ENCODE peak calls at places on chromosomes 13 and 19, in four cellular contexts. A, C, X and G are unnamed samples.

GRCh38 chr19:1911995-1912394 is 6.8 kb downstream of the ADAT3 start:
- DNase-seq in A (no peak), X (no peak), C (no peak), G (no peak)

GRCh38 chr19:58261968-58262921 is 16.5 kb upstream of the ZNF8 start:
- DNase-seq in X (no peak), C (peak; percentile 6), A (no peak), G (no peak)

GRCh38 chr19:14632286-14632685 is 42.4 kb downstream of the ADGRE3 start:
- DNase-seq in X (no peak), A (no peak), C (peak; percentile 84), G (no peak)

GRCh38 chr13:51225034-51225433 is 2.8 kb downstream of the FAM124A start:
- DNase-seq in A (no peak), X (no peak), C (no peak), G (no peak)

GRCh38 chr13:29993196-29993595 is 142.8 kb upstream of the UBL3 start:
- DNase-seq in X (no peak), C (no peak), A (no peak), G (no peak)

GRCh38 chr13:102983496-102983895 is 82.7 kb downstream of the SLC10A2 start:
- DNase-seq in A (no peak), C (no peak), X (no peak), G (no peak)

GRCh38 chr19:29882719-29883105 is 59.3 kb upstream of the URI1 start:
- DNase-seq in X (peak; percentile 41), A (no peak), C (no peak), G (no peak)

GRCh38 chr13:20475927-20476691 is 49.5 kb downstream of the CRYL1 start:
- DNase-seq in C (no peak), X (peak; percentile 90), A (no peak), G (no peak)

GRCh38 chr19:55702131-55702627 is 27.2 kb downstream of the EPN1 start:
- DNase-seq in A (no peak), X (peak; percentile 62), C (no peak), G (no peak)

GRCh38 chr13:59352600-59352999 is 811.1 kb downstream of the DIAPH3 start:
- DNase-seq in C (no peak), X (no peak), A (no peak), G (no peak)

GRCh38 chr13:85864963-85865530 is 65.8 kb upstream of the SLITRK6 start:
- DNase-seq in C (peak; percentile 10), X (no peak), A (no peak), G (no peak)

GRCh38 chr19:38711726-38712153 is 32.5 kb downstream of the CAPN12 start:
- DNase-seq in X (no peak), C (no peak), A (no peak), G (no peak)

GRCh38 chr13:94079876-94080275 is 399.6 kb downstream of the DCT start:
- DNase-seq in X (no peak), A (no peak), C (no peak), G (no peak)

GRCh38 chr19:12723643-12724426 is at the start of gene TNPO2:
- DNase-seq in C (peak; percentile 82), A (no peak), X (peak; percentile 89), G (peak; percentile 85)

GRCh38 chr19:1213391-1214286 is 8.1 kb downstream of the STK11 start:
- DNase-seq in C (no peak), A (no peak), X (peak; percentile 89), G (peak; percentile 27)

GRCh38 chr19:470701-471100 is 9.9 kb upstream of the SHC2 start:
- DNase-seq in C (no peak), A (no peak), X (peak; percentile 72), G (peak; percentile 15)

GRCh38 chr19:1424182-1424955 is 13.8 kb upstream of the RPS15 start:
- DNase-seq in C (no peak), X (no peak), A (no peak), G (no peak)

GRCh38 chr19:5578094-5578846 is 10.5 kb upstream of the TINCR start:
- DNase-seq in C (peak; percentile 70), A (peak; percentile 91), X (peak; percentile 92), G (peak; percentile 91)

GRCh38 chr13:106514928-106515634 is 20.4 kb downstream of the EFNB2 start:
- DNase-seq in C (no peak), X (no peak), A (no peak), G (no peak)

GRCh38 chr13:106518535-106518934 is 16.9 kb downstream of the EFNB2 start:
- DNase-seq in A (no peak), C (no peak), X (no peak), G (no peak)

GRCh38 chr13:106520205-106521004 is 15.1 kb downstream of the EFNB2 start:
- DNase-seq in X (no peak), C (no peak), A (no peak), G (no peak)

GRCh38 chr13:106515635-106516254 is 19.7 kb downstream of the EFNB2 start:
- DNase-seq in C (no peak), A (no peak), X (no peak), G (no peak)

DNA sequence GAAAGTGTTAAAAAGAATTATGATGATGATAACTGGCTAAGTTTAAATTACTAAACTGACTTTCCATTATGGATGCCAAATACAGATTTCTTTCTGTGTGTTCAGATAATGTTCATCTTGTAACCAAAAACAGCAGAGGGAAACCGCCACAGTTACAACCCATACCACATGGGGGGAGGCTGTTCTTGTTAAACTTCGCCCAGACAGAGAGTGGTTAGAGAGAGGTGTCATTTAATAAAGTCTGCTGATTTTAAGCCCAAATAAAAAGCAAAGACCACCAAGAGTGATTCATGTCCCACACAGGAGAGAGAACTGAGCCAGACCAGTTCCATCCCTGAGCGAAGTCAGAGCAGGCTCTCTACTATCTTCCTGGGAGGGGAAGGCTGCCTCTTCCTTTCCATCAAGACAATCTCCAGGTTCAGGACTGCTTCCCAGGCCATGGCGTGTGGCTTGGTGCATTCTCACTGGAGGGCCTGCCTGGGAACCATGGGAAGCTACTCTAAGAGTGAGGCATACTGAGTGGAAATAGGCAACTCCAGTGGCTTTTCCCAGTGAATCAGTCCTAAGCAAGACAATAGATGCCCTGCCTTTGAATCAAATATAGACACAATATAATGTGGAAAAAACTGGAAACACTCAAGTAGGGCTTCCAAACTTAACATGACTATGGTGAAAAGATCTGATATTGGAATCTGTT is 18.2 kb downstream of the EFNB2 start:
- DNase-seq in A (no peak), X (no peak), C (no peak), G (no peak)
- TF ChIP-seq CTCF in A (no peak), X (no peak), C (no peak), G (no peak)

DNA sequence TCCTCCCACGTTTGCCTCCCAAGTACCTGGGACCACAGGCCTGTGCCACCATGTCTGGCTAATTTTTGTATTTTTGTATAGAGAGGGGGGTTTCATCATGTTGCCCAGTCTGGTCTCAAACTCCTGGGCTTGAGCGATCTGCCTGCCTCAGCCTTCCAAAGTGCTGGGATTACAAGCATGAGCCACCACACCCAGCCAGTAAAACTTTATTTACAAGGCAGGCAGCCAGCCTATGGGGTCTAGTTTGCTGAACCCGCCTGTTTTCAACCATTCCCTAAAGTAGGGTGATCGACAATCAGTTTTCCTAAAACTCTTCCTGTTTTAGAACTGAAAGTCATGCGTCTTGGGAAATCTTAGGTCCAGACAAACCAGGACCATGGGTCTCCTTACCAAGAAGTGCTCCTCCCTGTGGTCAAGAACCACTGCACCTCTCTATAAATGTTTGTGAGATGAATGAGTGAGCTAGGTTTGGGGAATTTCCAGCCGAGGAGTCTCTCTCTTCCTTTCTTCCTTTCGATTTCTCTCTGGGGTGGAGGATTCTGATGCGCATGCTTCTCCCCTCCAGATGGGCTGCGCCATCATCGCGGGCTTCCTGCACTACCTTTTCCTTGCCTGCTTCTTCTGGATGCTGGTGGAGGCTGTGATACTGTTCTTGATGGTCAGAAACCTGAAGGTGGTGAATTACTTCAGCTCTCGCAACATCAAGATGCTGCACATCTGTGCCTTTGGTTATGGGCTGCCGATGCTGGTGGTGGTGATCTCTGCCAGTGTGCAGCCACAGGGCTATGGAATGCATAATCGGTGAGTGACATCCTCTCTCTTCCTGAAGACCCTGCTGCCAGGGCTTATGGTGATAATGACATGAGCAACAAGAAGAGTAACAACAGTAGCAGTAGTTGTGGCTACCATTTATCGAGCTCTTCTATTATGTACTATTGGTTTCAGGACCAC is 38.7 kb downstream of the ADGRE1 start:
- DNase-seq in X (no peak), C (no peak), A (no peak), G (no peak)
- TF ChIP-seq CTCF in X (no peak), C (no peak), A (no peak), G (no peak)

DNA sequence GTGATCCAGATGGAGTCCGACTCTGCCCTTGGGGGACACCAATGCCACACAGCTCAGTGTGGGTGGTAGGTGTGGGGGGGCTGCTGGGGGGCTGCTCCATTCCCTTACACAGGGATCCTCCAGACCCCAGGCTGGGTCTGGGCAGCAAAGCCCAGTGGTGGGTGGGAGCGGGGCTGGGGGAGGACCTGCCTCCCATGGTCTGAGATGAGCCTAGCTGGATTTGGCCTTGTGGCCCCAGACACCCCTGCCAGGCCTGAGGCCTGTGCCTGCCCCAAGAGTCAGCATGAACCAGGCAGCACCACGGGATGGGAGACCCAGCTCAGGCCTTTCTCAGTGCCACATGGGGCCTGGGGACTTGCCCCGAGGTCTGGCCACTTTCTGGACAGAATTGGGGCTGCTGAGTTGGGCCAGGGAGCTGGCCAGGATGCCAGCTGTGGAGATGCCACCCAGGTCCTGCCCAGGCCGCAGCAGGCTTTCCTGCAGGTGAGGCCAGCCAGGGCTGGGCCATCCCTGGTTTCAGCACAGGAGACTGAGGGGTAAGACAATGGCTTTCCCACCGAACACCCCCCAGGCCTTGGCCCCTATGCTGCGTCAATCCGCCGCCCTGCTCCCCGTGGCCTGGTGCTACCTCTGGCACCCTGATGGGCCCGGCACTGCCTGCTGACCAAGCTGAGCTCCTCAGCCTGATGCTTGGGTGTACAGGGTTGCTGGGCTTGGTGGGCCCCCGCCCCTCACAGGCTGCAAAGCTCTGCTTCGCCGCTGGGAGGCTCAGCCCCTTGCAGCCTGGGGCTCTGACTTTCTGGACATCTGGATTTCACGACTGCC is 24.2 kb downstream of the CEBPG start:
- DNase-seq in A (no peak), C (no peak), X (peak; percentile 74), G (peak; percentile 46)
- TF ChIP-seq CTCF in A (peak; percentile 48), C (no peak), X (no peak), G (peak; percentile 25)

GRCh38 chr19:6752257-6753177 is 13.0 kb downstream of the TRIP10 start:
- DNase-seq in A (no peak), X (peak; percentile 76), C (no peak), G (peak; percentile 32)

GRCh38 chr19:6754136-6754535 is 13.1 kb downstream of the SH2D3A start:
- DNase-seq in C (no peak), A (no peak), X (peak; percentile 76), G (no peak)

GRCh38 chr19:6751189-6751588 is 11.7 kb downstream of the TRIP10 start:
- DNase-seq in X (no peak), A (no peak), C (no peak), G (no peak)

GRCh38 chr19:6754653-6755463 is 12.4 kb downstream of the SH2D3A start:
- DNase-seq in A (no peak), X (no peak), C (no peak), G (no peak)

DNA sequence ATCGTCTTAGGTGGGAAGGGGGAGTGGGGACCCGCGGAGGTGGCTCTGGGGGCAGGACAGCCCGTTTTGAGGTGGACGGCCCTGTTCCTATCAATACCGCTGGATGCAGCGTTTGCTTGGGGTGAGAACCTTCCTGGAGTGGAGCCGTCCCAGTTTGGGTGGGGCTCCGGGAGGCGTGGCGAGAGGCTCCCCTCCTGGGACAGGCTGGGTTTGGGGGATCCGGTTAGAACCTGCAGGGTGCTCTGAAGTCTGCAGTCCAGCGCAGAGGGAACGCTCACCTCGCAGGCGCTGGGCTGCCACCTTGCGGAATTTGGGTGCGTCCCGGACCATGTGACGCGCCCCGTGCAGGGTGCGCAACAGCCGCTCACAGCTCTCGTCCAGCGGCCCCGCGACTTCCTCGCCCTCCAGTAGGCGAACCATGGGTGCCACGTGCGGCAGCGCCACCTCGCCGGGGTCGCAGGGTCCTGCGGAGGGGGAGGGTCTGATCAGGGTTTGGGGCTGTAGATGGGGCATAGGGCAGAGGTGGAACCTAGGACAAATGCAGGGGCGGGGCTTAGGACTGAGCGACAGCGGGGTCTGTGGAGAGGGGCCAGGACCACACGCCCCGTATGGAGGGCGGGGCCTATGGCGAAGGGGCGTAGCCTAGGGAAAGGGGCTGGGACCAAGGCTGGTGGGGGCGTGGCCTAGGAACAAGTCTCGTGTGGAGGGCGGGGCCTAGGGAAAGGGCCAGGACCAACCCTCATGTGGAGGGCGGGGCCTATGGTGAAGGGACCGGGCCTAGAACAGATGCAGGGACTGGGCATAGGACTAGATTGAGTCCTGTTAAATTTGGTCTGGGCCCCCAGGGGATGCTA is 13.8 kb downstream of the SH2D3A start:
- DNase-seq in X (peak; percentile 95), C (peak; percentile 99), A (peak; percentile 83), G (peak; percentile 86)
- TF ChIP-seq CTCF in X (peak; percentile 37), C (peak; percentile 84), A (peak; percentile 44), G (no peak)